ENCODE peak calls at places on chromosomes 3 and 15, in eight cellular contexts. M is sigmoid colon, Z is HepG2, Y is adrenal gland, B is testis, W is spleen, E is ovary, U is esophagus squamous epithelium. G is an unnamed sample.

GRCh38 chr15:63042879-63043340 is 363 bp downstream of the TPM1 start:
- DNase-seq in M (no peak), Z (no peak), Y (no peak), B (no peak), W (peak; percentile 76), E (no peak), U (no peak), G (no peak)

GRCh38 chr3:45140392-45140791 is 5.8 kb downstream of the CDCP1 start:
- DNase-seq in M (no peak), Z (no peak), Y (peak; percentile 42), B (no peak), W (no peak), E (no peak), U (no peak), G (no peak)

GRCh38 chr3:194086251-194087075 is 49.5 kb upstream of the HES1 start:
- DNase-seq in M (no peak), Z (no peak), Y (no peak), B (no peak), W (no peak), E (no peak), U (no peak), G (no peak)

GRCh38 chr3:196609343-196609775 is 30.1 kb upstream of the NRROS start:
- DNase-seq in M (peak; percentile 94), Z (peak; percentile 64), Y (peak; percentile 82), B (peak; percentile 90), W (peak; percentile 98), E (peak; percentile 59), U (peak; percentile 70), G (peak; percentile 87)

GRCh38 chr3:146865175-146865755 is 260.1 kb upstream of the PLSCR5 start:
- DNase-seq in M (no peak), Z (no peak), Y (no peak), B (peak; percentile 28), W (no peak), E (no peak), U (no peak), G (no peak)

GRCh38 chr3:79724206-79724605 is 43.6 kb downstream of the ROBO1 start:
- DNase-seq in M (no peak), Z (peak; percentile 5), Y (no peak), B (peak; percentile 42), W (no peak), E (no peak), U (no peak), G (peak; percentile 54)

GRCh38 chr15:47987908-47988532 is 132.8 kb upstream of the SLC24A5 start:
- DNase-seq in M (no peak), Z (peak; percentile 35), Y (peak; percentile 28), B (peak; percentile 52), W (no peak), E (no peak), U (no peak), G (peak; percentile 10)

GRCh38 chr3:130963444-130963843 is 63.2 kb downstream of the ASTE1 start:
- DNase-seq in M (no peak), Z (no peak), Y (no peak), B (no peak), W (no peak), E (no peak), U (no peak), G (no peak)

GRCh38 chr15:43518073-43518761 is 809 bp downstream of the MAP1A start:
- DNase-seq in M (no peak), Z (no peak), Y (peak; percentile 18), B (no peak), W (no peak), E (peak; percentile 55), U (no peak), G (peak; percentile 46)

GRCh38 chr3:110567032-110567431 is 504.6 kb upstream of the NECTIN3 start:
- DNase-seq in M (no peak), Z (peak; percentile 16), Y (no peak), B (no peak), W (no peak), E (no peak), U (no peak), G (no peak)

GRCh38 chr3:55160241-55160877 is 232.5 kb upstream of the LRTM1 start:
- DNase-seq in M (no peak), Z (no peak), Y (no peak), B (no peak), W (no peak), E (no peak), U (no peak), G (peak; percentile 41)

GRCh38 chr3:9216736-9217135 is 32.7 kb downstream of the SRGAP3 start:
- DNase-seq in M (no peak), Z (no peak), Y (no peak), B (peak; percentile 46), W (no peak), E (no peak), U (no peak), G (no peak)

GRCh38 chr3:172512363-172512762 is 10.9 kb downstream of the TNFSF10 start:
- DNase-seq in M (peak; percentile 76), Z (no peak), Y (peak; percentile 68), B (peak; percentile 28), W (peak; percentile 94), E (no peak), U (peak; percentile 3), G (peak; percentile 27)

DNA sequence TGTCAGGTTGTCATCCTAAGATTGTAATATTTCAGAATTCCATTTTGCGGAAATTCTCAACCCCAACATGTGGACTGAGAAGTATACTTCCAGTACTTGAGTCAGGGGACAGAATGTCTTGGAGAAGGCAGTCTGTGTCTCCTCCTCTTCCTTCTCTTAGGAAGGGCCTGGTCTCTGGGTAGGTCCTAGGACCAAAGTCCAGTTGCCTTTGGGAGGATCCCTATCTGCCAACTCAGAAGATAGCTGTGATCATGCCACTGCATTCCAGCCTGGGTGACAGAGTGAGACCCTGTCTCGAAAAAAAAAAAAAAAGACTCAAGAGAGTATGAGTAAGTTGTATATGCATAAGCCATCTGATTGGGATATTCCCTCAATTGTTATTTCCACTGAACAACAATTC is 23.9 kb upstream of the FAM3D start:
- DNase-seq in M (no peak), Z (no peak), Y (no peak), B (no peak), W (no peak), E (no peak), U (no peak), G (no peak)
- H3K9me3 ChIP-seq in M (no peaks in the 10 kb centered on the region), Z (peaks cover 48% of the 10 kb centered on the region), Y (no peaks in the 10 kb centered on the region), B (no peaks in the 10 kb centered on the region), W (peaks cover 24% of the 10 kb centered on the region), E (no peaks in the 10 kb centered on the region), U (peaks cover 6% of the 10 kb centered on the region), G (no peaks in the 10 kb centered on the region)

GRCh38 chr3:152328841-152329240 is 60.1 kb downstream of the MBNL1 start:
- DNase-seq in M (no peak), Z (peak; percentile 78), Y (no peak), B (no peak), W (no peak), E (no peak), U (no peak), G (no peak)

GRCh38 chr3:152331975-152332374 is 63.2 kb downstream of the MBNL1 start:
- DNase-seq in M (no peak), Z (no peak), Y (no peak), B (no peak), W (no peak), E (no peak), U (no peak), G (no peak)

GRCh38 chr3:152331018-152331541 is 62.4 kb downstream of the MBNL1 start:
- DNase-seq in M (no peak), Z (peak; percentile 29), Y (peak; percentile 58), B (no peak), W (no peak), E (no peak), U (no peak), G (no peak)

GRCh38 chr3:152333928-152334327 is 65.2 kb downstream of the MBNL1 start:
- DNase-seq in M (no peak), Z (no peak), Y (no peak), B (no peak), W (no peak), E (no peak), U (no peak), G (no peak)

GRCh38 chr3:152330565-152330964 is 61.8 kb downstream of the MBNL1 start:
- DNase-seq in M (no peak), Z (no peak), Y (no peak), B (no peak), W (no peak), E (no peak), U (no peak), G (no peak)
- TF ChIP-seq POLR2A in M (no peak), Z (no peak), Y (no peak), B (no peak), W (no peak), E (no peak), U (no peak), G (no peak)

GRCh38 chr3:21314688-21315087 is 436.3 kb downstream of the ZNF385D start:
- DNase-seq in M (no peak), Z (no peak), Y (no peak), B (no peak), W (no peak), E (no peak), U (no peak), G (no peak)
- H3K9me3 ChIP-seq in M (no peaks in the 10 kb centered on the region), Z (peaks cover 83% of the 10 kb centered on the region), Y (no peaks in the 10 kb centered on the region), B (no peaks in the 10 kb centered on the region), W (no peaks in the 10 kb centered on the region), E (no peaks in the 10 kb centered on the region), U (no peaks in the 10 kb centered on the region), G (no peaks in the 10 kb centered on the region)

GRCh38 chr15:59216911-59217310 is 10.3 kb downstream of the LDHAL6B start:
- DNase-seq in M (no peak), Z (no peak), Y (no peak), B (no peak), W (no peak), E (no peak), U (no peak), G (no peak)
- TF ChIP-seq POLR2A in M (no peak), Z (no peak), Y (no peak), B (no peak), W (no peak), E (no peak), U (no peak), G (no peak)

GRCh38 chr3:48268936-48269551 is 28.1 kb downstream of the ZNF589 start:
- DNase-seq in M (no peak), Z (no peak), Y (no peak), B (no peak), W (no peak), E (no peak), U (no peak), G (no peak)

GRCh38 chr3:48268381-48268935 is 27.6 kb downstream of the ZNF589 start:
- DNase-seq in M (no peak), Z (no peak), Y (no peak), B (peak; percentile 73), W (no peak), E (no peak), U (no peak), G (no peak)

GRCh38 chr3:48270306-48270705 is 29.4 kb downstream of the ZNF589 start:
- DNase-seq in M (no peak), Z (no peak), Y (no peak), B (no peak), W (no peak), E (no peak), U (no peak), G (no peak)

GRCh38 chr3:48267782-48268181 is 26.9 kb downstream of the ZNF589 start:
- DNase-seq in M (no peak), Z (no peak), Y (no peak), B (no peak), W (no peak), E (no peak), U (no peak), G (no peak)

GRCh38 chr3:48269592-48269991 is 28.7 kb downstream of the ZNF589 start:
- DNase-seq in M (no peak), Z (no peak), Y (no peak), B (no peak), W (no peak), E (no peak), U (no peak), G (no peak)
- H3K9me3 ChIP-seq in M (no peaks in the 10 kb centered on the region), Z (no peaks in the 10 kb centered on the region), Y (no peaks in the 10 kb centered on the region), B (no peaks in the 10 kb centered on the region), W (no peaks in the 10 kb centered on the region), E (no peaks in the 10 kb centered on the region), U (no peaks in the 10 kb centered on the region), G (no peaks in the 10 kb centered on the region)

G was measured in thyroid gland.